ENCODE peak calls at places on chromosome 18, in four cellular contexts. W is kidney, E is breast epithelium, F is suprapubic skin. M is an unnamed sample.

GRCh38 chr18:3706279-3707097 is 256.5 kb downstream of the TGIF1 start:
- DNase-seq in W (no peak), E (no peak), F (no peak), M (no peak)

GRCh38 chr18:65906621-65907034 is 155.8 kb downstream of the CDH7 start:
- DNase-seq in W (no peak), E (no peak), F (no peak), M (no peak)

GRCh38 chr18:36349552-36349951 is 52.0 kb downstream of the FHOD3 start:
- DNase-seq in W (peak; percentile 71), E (no peak), F (no peak), M (no peak)

GRCh38 chr18:76847926-76848325 is 25.6 kb downstream of the ZNF236 start:
- DNase-seq in W (no peak), E (no peak), F (no peak), M (no peak)

GRCh38 chr18:32139835-32140283 is 48.2 kb downstream of the RNF138 start:
- DNase-seq in W (no peak), E (no peak), F (no peak), M (no peak)

GRCh38 chr18:56831988-56832387 is 180.8 kb downstream of the WDR7 start:
- DNase-seq in W (no peak), E (no peak), F (no peak), M (no peak)

GRCh38 chr18:7273301-7273911 is 42.5 kb downstream of the LRRC30 start:
- DNase-seq in W (peak; percentile 91), E (no peak), F (peak; percentile 82), M (peak; percentile 76)

GRCh38 chr18:9885170-9886004 is at the start of gene TXNDC2:
- DNase-seq in W (no peak), E (no peak), F (no peak), M (no peak)

GRCh38 chr18:9637036-9637767 is 22.8 kb upstream of the PPP4R1 start:
- DNase-seq in W (no peak), E (no peak), F (no peak), M (no peak)

GRCh38 chr18:50981381-50981780 is 13.5 kb downstream of the ELAC1 start:
- DNase-seq in W (no peak), E (no peak), F (no peak), M (no peak)

GRCh38 chr18:24060644-24061043 is 46.1 kb downstream of the TTC39C start:
- DNase-seq in W (no peak), E (no peak), F (no peak), M (no peak)

GRCh38 chr18:79950440-79951341 is 762 bp downstream of the SLC66A2 start:
- DNase-seq in W (peak; percentile 84), E (peak; percentile 51), F (peak; percentile 78), M (peak; percentile 74)

GRCh38 chr18:2686349-2686968 is 30.9 kb downstream of the SMCHD1 start:
- DNase-seq in W (no peak), E (no peak), F (no peak), M (no peak)

GRCh38 chr18:63100626-63100900 is 219.0 kb downstream of the BCL2 start:
- DNase-seq in W (no peak), E (no peak), F (no peak), M (no peak)

GRCh38 chr18:46338761-46339160 is 234.6 kb downstream of the HAUS1 start:
- DNase-seq in W (no peak), E (no peak), F (no peak), M (no peak)

GRCh38 chr18:73646196-73646595 is 501.4 kb downstream of the FBXO15 start:
- DNase-seq in W (no peak), E (no peak), F (no peak), M (no peak)

GRCh38 chr18:46771141-46771540 is 14.3 kb upstream of the ST8SIA5 start:
- DNase-seq in W (no peak), E (no peak), F (no peak), M (no peak)

GRCh38 chr18:68714356-68714706 is 577 bp downstream of the TMX3 start:
- DNase-seq in W (no peak), E (no peak), F (no peak), M (peak; percentile 47)

GRCh38 chr18:8715599-8715998 is 10.2 kb downstream of the MTCL1 start:
- DNase-seq in W (no peak), E (no peak), F (no peak), M (no peak)

GRCh38 chr18:51127664-51128063 is 69.8 kb downstream of the MEX3C start:
- DNase-seq in W (no peak), E (no peak), F (no peak), M (no peak)

GRCh38 chr18:36179562-36180334 is 7.5 kb upstream of the MOCOS start:
- DNase-seq in W (no peak), E (peak; percentile 74), F (no peak), M (peak; percentile 77)

GRCh38 chr18:58562146-58562998 is 66.5 kb downstream of the ALPK2 start:
- DNase-seq in W (no peak), E (no peak), F (no peak), M (no peak)
- H3K4me1 ChIP-seq in W (no peaks in the 10 kb centered on the region), E (no peaks in the 10 kb centered on the region), F (peaks cover 10% of the 10 kb centered on the region), M (no peaks in the 10 kb centered on the region)

DNA sequence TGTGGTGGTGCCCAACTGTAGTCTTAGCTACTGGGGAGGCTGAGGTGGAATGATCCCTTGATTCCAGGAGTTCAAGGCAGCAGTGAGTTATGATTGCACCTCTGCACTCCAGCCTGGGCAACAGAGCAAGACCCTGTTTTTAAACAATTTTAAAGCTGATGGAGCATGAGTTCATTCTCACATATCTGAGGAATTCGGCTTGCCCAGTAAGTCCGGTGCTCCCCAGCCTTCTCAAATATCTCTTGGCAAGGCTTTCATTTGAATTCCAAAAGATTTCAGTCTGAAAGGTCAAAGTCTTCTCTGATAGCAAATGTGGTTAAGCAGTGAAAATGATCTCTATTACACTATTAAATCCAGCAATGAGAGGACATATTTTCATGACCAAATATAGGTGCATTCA is 27.9 kb downstream of the PIEZO2 start:
- DNase-seq in W (no peak), E (no peak), F (no peak), M (no peak)
- H3K4me1 ChIP-seq in W (no peaks in the 10 kb centered on the region), E (no peaks in the 10 kb centered on the region), F (no peaks in the 10 kb centered on the region), M (no peaks in the 10 kb centered on the region)

DNA sequence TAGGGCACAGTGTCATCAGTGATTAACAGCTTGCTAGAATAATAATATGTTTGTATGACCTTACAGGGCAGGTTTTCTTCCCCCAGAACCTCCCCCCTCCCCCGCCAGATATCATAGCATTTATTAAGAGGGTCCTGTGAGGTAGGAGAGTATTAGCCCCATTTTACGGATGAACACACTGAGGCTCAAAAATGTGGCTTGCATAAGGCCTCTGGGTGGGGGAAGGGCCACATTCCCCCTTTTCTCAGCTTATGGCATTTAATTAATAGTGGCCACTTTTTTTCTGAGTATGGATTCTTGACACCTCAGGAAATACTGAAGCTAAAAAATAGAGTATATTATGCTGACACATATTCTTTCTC is 2.9 kb downstream of the CTIF start:
- DNase-seq in W (no peak), E (no peak), F (no peak), M (no peak)
- H3K4me1 ChIP-seq in W (peaks cover 15% of the 10 kb centered on the region), E (peaks cover 2% of the 10 kb centered on the region), F (peaks cover 48% of the 10 kb centered on the region), M (peaks cover 32% of the 10 kb centered on the region)

GRCh38 chr18:378039-378438 is 110.2 kb upstream of the THOC1 start:
- DNase-seq in W (no peak), E (no peak), F (no peak), M (no peak)

GRCh38 chr18:377088-377487 is 109.2 kb upstream of the THOC1 start:
- DNase-seq in W (no peak), E (no peak), F (no peak), M (no peak)

GRCh38 chr18:379665-380356 is 112.0 kb upstream of the THOC1 start:
- DNase-seq in W (no peak), E (no peak), F (no peak), M (peak; percentile 83)

GRCh38 chr18:374735-375168 is 106.9 kb upstream of the THOC1 start:
- DNase-seq in W (no peak), E (no peak), F (no peak), M (no peak)

GRCh38 chr18:376307-376706 is 108.5 kb upstream of the THOC1 start:
- DNase-seq in W (no peak), E (no peak), F (no peak), M (no peak)
- H3K4me1 ChIP-seq in W (peaks cover 3% of the 10 kb centered on the region), E (peaks cover 3% of the 10 kb centered on the region), F (peaks cover 38% of the 10 kb centered on the region), M (peaks cover 59% of the 10 kb centered on the region)

M was measured in lower lobe of right lung.